ENCODE peak calls at places on chromosomes 1 and 21, in eight cellular contexts. Z is cardiac muscle cell, T is adrenal gland, D is AG10803, O is lower lobe of right lung, H is Peyer's patch, U is stomach, Y is SJCRH30. X is an unnamed sample.
A peak's percentile ranks its signal among the peaks of the same experiment; 100 is the strongest.

GRCh38 chr21:25837545-25838263 is 102.9 kb downstream of the GABPA start:
- DNase-seq in Z (no peak), T (no peak), Y (peak; percentile 67), O (no peak), D (peak; percentile 48), U (no peak), H (no peak), X (no peak)

GRCh38 chr1:157691285-157691920 is 9.2 kb downstream of the FCRL3 start:
- DNase-seq in T (no peak), U (no peak), H (no peak), D (peak; percentile 40), Y (peak; percentile 3), O (no peak), Z (peak; percentile 35), X (no peak)

GRCh38 chr1:244137261-244137660 is 86.2 kb downstream of the ZBTB18 start:
- DNase-seq in D (no peak), O (no peak), H (no peak), Z (no peak), Y (no peak), U (no peak), T (no peak), X (no peak)

GRCh38 chr1:66147226-66147625 is 354.5 kb downstream of the PDE4B start:
- DNase-seq in Y (no peak), T (no peak), H (no peak), U (no peak), O (no peak), D (no peak), Z (no peak), X (no peak)

GRCh38 chr1:183103141-183103540 is 79.9 kb downstream of the LAMC1 start:
- DNase-seq in D (no peak), O (no peak), T (no peak), Y (no peak), U (no peak), Z (peak; percentile 23), H (no peak), X (no peak)

GRCh38 chr1:244836135-244836521 is 670 bp downstream of the COX20 start:
- DNase-seq in Z (no peak), T (no peak), U (no peak), O (no peak), H (no peak), Y (peak; percentile 18), D (peak; percentile 33), X (no peak)

GRCh38 chr1:39250460-39251240 is 46.2 kb downstream of the MACF1 start:
- DNase-seq in Y (no peak), H (no peak), D (peak; percentile 22), T (no peak), O (no peak), U (no peak), Z (no peak), X (no peak)

GRCh38 chr1:42935313-42935624 is 23.4 kb downstream of the SLC2A1 start:
- DNase-seq in U (peak; percentile 43), Z (no peak), O (peak; percentile 69), H (peak; percentile 83), D (no peak), T (no peak), Y (no peak), X (peak; percentile 72)

GRCh38 chr21:41876396-41876795 is 2.7 kb downstream of the PRDM15 start:
- DNase-seq in Z (no peak), H (no peak), O (no peak), Y (no peak), U (no peak), D (no peak), T (no peak), X (no peak)
- H3K4me3 ChIP-seq in Z (no peak overlapping the region), H (no peak overlapping the region), O (no peak overlapping the region), Y (no peak overlapping the region), U (no peak overlapping the region), D (no peak overlapping the region), T (no peak overlapping the region), X (no peak overlapping the region)

DNA sequence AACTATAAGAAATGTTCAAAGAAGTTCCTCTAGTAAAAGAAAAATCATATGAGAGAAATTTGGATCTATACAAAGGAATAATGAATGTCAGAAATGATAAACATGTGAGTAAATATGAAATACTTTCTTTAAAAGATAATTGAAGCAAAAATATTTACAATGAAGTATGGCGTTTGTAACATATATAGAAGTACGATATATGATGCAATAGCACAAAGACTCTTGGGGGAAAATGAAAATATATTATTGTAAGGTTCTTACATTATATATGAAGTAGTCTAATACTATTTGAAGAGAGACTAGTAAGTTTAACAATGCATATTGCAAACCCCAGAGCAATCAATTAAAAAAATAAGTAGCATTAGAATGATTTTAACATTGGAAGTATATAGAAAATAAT is 20.3 kb upstream of the CCN1 start:
- DNase-seq in Y (no peak), Z (no peak), D (no peak), O (no peak), H (no peak), T (no peak), U (no peak), X (no peak)
- H3K4me3 ChIP-seq in Y (no peak overlapping the region), Z (no peak overlapping the region), D (no peak overlapping the region), O (no peak overlapping the region), H (no peak overlapping the region), T (no peak overlapping the region), U (no peak overlapping the region), X (no peak overlapping the region)

DNA sequence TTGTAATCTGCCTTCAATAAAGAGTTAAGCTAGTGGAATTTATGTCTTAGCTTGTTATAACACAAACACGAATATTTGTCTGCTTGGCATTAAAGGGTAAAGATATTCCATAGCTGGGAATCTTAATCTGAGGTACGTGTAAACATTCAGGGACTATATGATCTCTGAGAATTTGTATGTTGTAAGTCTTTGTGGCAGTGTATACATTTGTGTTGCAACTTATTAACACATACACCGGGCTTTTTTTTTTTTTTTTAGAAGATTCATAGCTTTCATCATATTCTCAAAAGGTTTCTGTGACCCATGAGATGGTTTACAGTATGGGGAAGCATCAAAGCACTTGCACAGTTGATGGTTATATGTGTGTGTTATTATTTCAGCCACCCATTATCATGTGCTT is 3.0 kb downstream of the GGPS1 start:
- DNase-seq in U (no peak), T (no peak), D (no peak), Y (no peak), Z (no peak), O (no peak), H (no peak), X (no peak)
- H3K4me3 ChIP-seq in U (no peak overlapping the region), T (no peak overlapping the region), D (no peak overlapping the region), Y (no peak overlapping the region), Z (no peak overlapping the region), O (no peak overlapping the region), H (no peak overlapping the region), X (peak overlapping the region; percentile 1)

DNA sequence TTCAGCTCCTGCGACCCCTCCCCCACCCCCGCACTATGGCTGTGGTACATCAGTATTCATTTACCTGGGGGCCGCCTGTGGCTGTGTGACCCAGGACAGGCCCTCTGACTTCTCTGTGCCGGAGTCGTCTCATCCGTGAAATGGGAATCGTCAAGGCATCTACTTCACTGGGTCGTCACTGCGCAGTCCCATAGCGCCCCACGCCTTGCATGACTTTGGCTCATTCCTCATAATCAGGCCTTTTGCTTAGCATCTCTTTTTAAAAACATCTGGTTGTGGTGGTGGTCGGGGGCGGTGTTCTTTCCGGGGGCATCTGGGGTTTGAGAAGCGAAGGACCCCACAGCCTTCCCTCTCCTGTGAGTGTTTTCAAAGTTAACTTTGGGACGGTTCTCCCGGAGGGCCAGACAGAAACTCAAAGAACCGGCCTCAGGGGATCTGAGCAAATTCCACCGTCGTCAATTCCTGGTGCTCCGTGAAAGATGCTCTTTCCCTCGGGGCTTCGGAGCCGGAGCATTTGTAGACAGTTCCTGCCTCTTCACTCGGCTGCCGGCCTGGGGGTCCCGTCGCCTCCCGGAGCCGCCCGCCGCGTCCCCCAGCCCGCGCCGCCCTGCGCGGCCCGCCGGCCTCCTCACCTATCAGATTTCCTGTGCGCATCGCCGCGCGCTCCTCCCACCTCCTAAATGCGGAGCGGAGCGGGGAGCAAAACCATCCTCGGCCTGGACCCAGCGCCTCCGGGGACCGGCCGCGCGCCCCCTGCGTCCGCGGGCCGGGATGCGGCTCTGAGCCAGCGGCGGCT is at the start of gene B3GALT5:
- DNase-seq in O (no peak), T (no peak), Z (peak; percentile 91), D (peak; percentile 30), U (no peak), Y (peak; percentile 76), H (no peak), X (no peak)
- H3K4me3 ChIP-seq in O (no peak within 1 kb of the TSS), T (no peak within 1 kb of the TSS), Z (peak within 1 kb of the TSS; percentile 45), D (peak within 1 kb of the TSS; percentile 59), U (peak within 1 kb of the TSS; percentile 41), Y (peak within 1 kb of the TSS; percentile 71), H (no peak within 1 kb of the TSS), X (peak within 1 kb of the TSS; percentile 29)

X was measured in kidney.